ENCODE peak calls at places on chromosomes 5 and 9, in six cellular contexts. One of them, this sample, is unnamed.
A peak's percentile ranks its signal among the peaks of the same experiment; 100 is the strongest.

GRCh38 chr5:172723508-172723907 is 47.5 kb downstream of the DUSP1 start:
- DNase-seq in GM18507: no peak
- DNase-seq in glomerular endothelial cell: no peak
- DNase-seq in stimulated activated CD4-positive, alpha-beta T cell treated with anti-CD3 and anti-CD28 coated beads, Interleukin-2, amount 100 ng/mL, for 24 hours: no peak
- DNase-seq in erythroblast: no peak
- DNase-seq in Karpas-422: no peak
- DNase-seq in this sample: no peak

GRCh38 chr5:142826741-142827492 is 56.7 kb downstream of the ARHGAP26 start:
- DNase-seq in Karpas-422: no peak
- DNase-seq in glomerular endothelial cell: peak; percentile 85
- DNase-seq in GM18507: no peak
- DNase-seq in stimulated activated CD4-positive, alpha-beta T cell treated with anti-CD3 and anti-CD28 coated beads, Interleukin-2, amount 100 ng/mL, for 24 hours: no peak
- DNase-seq in erythroblast: no peak
- DNase-seq in this sample: no peak

GRCh38 chr5:37308796-37309195 is 59.6 kb upstream of the CPLANE1 start:
- DNase-seq in glomerular endothelial cell: no peak
- DNase-seq in GM18507: no peak
- DNase-seq in Karpas-422: no peak
- DNase-seq in stimulated activated CD4-positive, alpha-beta T cell treated with anti-CD3 and anti-CD28 coated beads, Interleukin-2, amount 100 ng/mL, for 24 hours: no peak
- DNase-seq in erythroblast: no peak
- DNase-seq in this sample: no peak

GRCh38 chr9:129109504-129109903 is 1.1 kb downstream of the CRAT start:
- DNase-seq in stimulated activated CD4-positive, alpha-beta T cell treated with anti-CD3 and anti-CD28 coated beads, Interleukin-2, amount 100 ng/mL, for 24 hours: no peak
- DNase-seq in GM18507: no peak
- DNase-seq in erythroblast: peak; percentile 56
- DNase-seq in Karpas-422: peak; percentile 52
- DNase-seq in glomerular endothelial cell: no peak
- DNase-seq in this sample: peak; percentile 45

GRCh38 chr5:93044860-93045666 is 536.0 kb downstream of the NR2F1-AS1 start:
- DNase-seq in Karpas-422: no peak
- DNase-seq in GM18507: no peak
- DNase-seq in stimulated activated CD4-positive, alpha-beta T cell treated with anti-CD3 and anti-CD28 coated beads, Interleukin-2, amount 100 ng/mL, for 24 hours: no peak
- DNase-seq in erythroblast: no peak
- DNase-seq in glomerular endothelial cell: no peak
- DNase-seq in this sample: no peak

GRCh38 chr5:24749701-24750100 is 104.9 kb upstream of the CDH10 start:
- DNase-seq in Karpas-422: no peak
- DNase-seq in GM18507: no peak
- DNase-seq in glomerular endothelial cell: no peak
- DNase-seq in erythroblast: no peak
- DNase-seq in stimulated activated CD4-positive, alpha-beta T cell treated with anti-CD3 and anti-CD28 coated beads, Interleukin-2, amount 100 ng/mL, for 24 hours: no peak
- DNase-seq in this sample: no peak

GRCh38 chr5:89346573-89346972 is 463.6 kb upstream of the MEF2C start:
- DNase-seq in GM18507: no peak
- DNase-seq in Karpas-422: no peak
- DNase-seq in stimulated activated CD4-positive, alpha-beta T cell treated with anti-CD3 and anti-CD28 coated beads, Interleukin-2, amount 100 ng/mL, for 24 hours: no peak
- DNase-seq in erythroblast: no peak
- DNase-seq in glomerular endothelial cell: no peak
- DNase-seq in this sample: no peak

GRCh38 chr9:73824671-73825070 is 672.5 kb upstream of the RORB start:
- DNase-seq in Karpas-422: no peak
- DNase-seq in glomerular endothelial cell: no peak
- DNase-seq in erythroblast: no peak
- DNase-seq in GM18507: no peak
- DNase-seq in stimulated activated CD4-positive, alpha-beta T cell treated with anti-CD3 and anti-CD28 coated beads, Interleukin-2, amount 100 ng/mL, for 24 hours: no peak
- DNase-seq in this sample: no peak

GRCh38 chr5:151016700-151017099 is 3.7 kb upstream of the GPX3 start:
- DNase-seq in GM18507: no peak
- DNase-seq in Karpas-422: no peak
- DNase-seq in glomerular endothelial cell: no peak
- DNase-seq in stimulated activated CD4-positive, alpha-beta T cell treated with anti-CD3 and anti-CD28 coated beads, Interleukin-2, amount 100 ng/mL, for 24 hours: no peak
- DNase-seq in erythroblast: no peak
- DNase-seq in this sample: no peak

GRCh38 chr5:37664551-37664950 is 175.3 kb downstream of the GDNF start:
- DNase-seq in glomerular endothelial cell: no peak
- DNase-seq in Karpas-422: no peak
- DNase-seq in stimulated activated CD4-positive, alpha-beta T cell treated with anti-CD3 and anti-CD28 coated beads, Interleukin-2, amount 100 ng/mL, for 24 hours: no peak
- DNase-seq in GM18507: no peak
- DNase-seq in erythroblast: no peak
- DNase-seq in this sample: no peak

GRCh38 chr5:170028124-170028523 is 47.8 kb upstream of the INSYN2B start:
- DNase-seq in glomerular endothelial cell: no peak
- DNase-seq in Karpas-422: no peak
- DNase-seq in erythroblast: no peak
- DNase-seq in stimulated activated CD4-positive, alpha-beta T cell treated with anti-CD3 and anti-CD28 coated beads, Interleukin-2, amount 100 ng/mL, for 24 hours: no peak
- DNase-seq in GM18507: no peak
- DNase-seq in this sample: no peak

GRCh38 chr9:76646249-76646648 is 118.0 kb upstream of the PCA3 start:
- DNase-seq in glomerular endothelial cell: no peak
- DNase-seq in Karpas-422: no peak
- DNase-seq in GM18507: no peak
- DNase-seq in erythroblast: peak; percentile 70
- DNase-seq in stimulated activated CD4-positive, alpha-beta T cell treated with anti-CD3 and anti-CD28 coated beads, Interleukin-2, amount 100 ng/mL, for 24 hours: no peak
- DNase-seq in this sample: no peak

GRCh38 chr5:30959238-30959637 is 234.2 kb upstream of the CDH6 start:
- DNase-seq in stimulated activated CD4-positive, alpha-beta T cell treated with anti-CD3 and anti-CD28 coated beads, Interleukin-2, amount 100 ng/mL, for 24 hours: no peak
- DNase-seq in glomerular endothelial cell: no peak
- DNase-seq in erythroblast: no peak
- DNase-seq in Karpas-422: no peak
- DNase-seq in GM18507: no peak
- DNase-seq in this sample: no peak

GRCh38 chr5:172830876-172831662 is 3.0 kb upstream of the ERGIC1 start:
- DNase-seq in stimulated activated CD4-positive, alpha-beta T cell treated with anti-CD3 and anti-CD28 coated beads, Interleukin-2, amount 100 ng/mL, for 24 hours: no peak
- DNase-seq in erythroblast: no peak
- DNase-seq in glomerular endothelial cell: no peak
- DNase-seq in Karpas-422: no peak
- DNase-seq in GM18507: no peak
- DNase-seq in this sample: no peak

GRCh38 chr5:129246088-129246487 is 151.5 kb downstream of the ISOC1 start:
- DNase-seq in erythroblast: no peak
- DNase-seq in GM18507: no peak
- DNase-seq in stimulated activated CD4-positive, alpha-beta T cell treated with anti-CD3 and anti-CD28 coated beads, Interleukin-2, amount 100 ng/mL, for 24 hours: no peak
- DNase-seq in glomerular endothelial cell: no peak
- DNase-seq in Karpas-422: no peak
- DNase-seq in this sample: no peak

GRCh38 chr5:177479774-177480173 is 6.3 kb upstream of the DBN1 start:
- DNase-seq in erythroblast: no peak
- DNase-seq in GM18507: no peak
- DNase-seq in Karpas-422: no peak
- DNase-seq in glomerular endothelial cell: no peak
- DNase-seq in stimulated activated CD4-positive, alpha-beta T cell treated with anti-CD3 and anti-CD28 coated beads, Interleukin-2, amount 100 ng/mL, for 24 hours: no peak
- DNase-seq in this sample: no peak

GRCh38 chr5:99936911-99937310 is 598.3 kb upstream of the FAM174A start:
- DNase-seq in erythroblast: no peak
- DNase-seq in Karpas-422: no peak
- DNase-seq in stimulated activated CD4-positive, alpha-beta T cell treated with anti-CD3 and anti-CD28 coated beads, Interleukin-2, amount 100 ng/mL, for 24 hours: no peak
- DNase-seq in GM18507: no peak
- DNase-seq in glomerular endothelial cell: no peak
- DNase-seq in this sample: no peak

GRCh38 chr5:112417931-112418358 is 1.1 kb downstream of the EPB41L4A start:
- DNase-seq in stimulated activated CD4-positive, alpha-beta T cell treated with anti-CD3 and anti-CD28 coated beads, Interleukin-2, amount 100 ng/mL, for 24 hours: peak; percentile 43
- DNase-seq in erythroblast: peak; percentile 86
- DNase-seq in Karpas-422: no peak
- DNase-seq in glomerular endothelial cell: peak; percentile 16
- DNase-seq in GM18507: peak; percentile 7
- DNase-seq in this sample: no peak

GRCh38 chr5:96595300-96596090 is 66.7 kb upstream of the CAST start:
- DNase-seq in glomerular endothelial cell: peak; percentile 66
- DNase-seq in Karpas-422: peak; percentile 75
- DNase-seq in stimulated activated CD4-positive, alpha-beta T cell treated with anti-CD3 and anti-CD28 coated beads, Interleukin-2, amount 100 ng/mL, for 24 hours: peak; percentile 28
- DNase-seq in GM18507: no peak
- DNase-seq in erythroblast: peak; percentile 25
- DNase-seq in this sample: peak; percentile 55

GRCh38 chr5:56819027-56819881 is 3.9 kb downstream of the MAP3K1 start:
- DNase-seq in glomerular endothelial cell: no peak
- DNase-seq in Karpas-422: peak; percentile 78
- DNase-seq in stimulated activated CD4-positive, alpha-beta T cell treated with anti-CD3 and anti-CD28 coated beads, Interleukin-2, amount 100 ng/mL, for 24 hours: no peak
- DNase-seq in GM18507: no peak
- DNase-seq in erythroblast: peak; percentile 21
- DNase-seq in this sample: peak; percentile 35

GRCh38 chr5:1010641-1011046 is 2.0 kb downstream of the NKD2 start:
- DNase-seq in Karpas-422: no peak
- DNase-seq in glomerular endothelial cell: no peak
- DNase-seq in stimulated activated CD4-positive, alpha-beta T cell treated with anti-CD3 and anti-CD28 coated beads, Interleukin-2, amount 100 ng/mL, for 24 hours: no peak
- DNase-seq in GM18507: no peak
- DNase-seq in erythroblast: no peak
- DNase-seq in this sample: no peak

GRCh38 chr5:160726721-160727120 is 125.3 kb downstream of the ATP10B start:
- DNase-seq in glomerular endothelial cell: no peak
- DNase-seq in Karpas-422: no peak
- DNase-seq in GM18507: no peak
- DNase-seq in erythroblast: no peak
- DNase-seq in stimulated activated CD4-positive, alpha-beta T cell treated with anti-CD3 and anti-CD28 coated beads, Interleukin-2, amount 100 ng/mL, for 24 hours: no peak
- DNase-seq in this sample: no peak

GRCh38 chr9:100927778-100928177 is 100.7 kb upstream of the PLPPR1 start:
- DNase-seq in erythroblast: no peak
- DNase-seq in glomerular endothelial cell: no peak
- DNase-seq in stimulated activated CD4-positive, alpha-beta T cell treated with anti-CD3 and anti-CD28 coated beads, Interleukin-2, amount 100 ng/mL, for 24 hours: no peak
- DNase-seq in GM18507: no peak
- DNase-seq in Karpas-422: no peak
- DNase-seq in this sample: no peak

GRCh38 chr9:36874921-36875320 is 159.1 kb downstream of the PAX5 start:
- DNase-seq in GM18507: no peak
- DNase-seq in Karpas-422: no peak
- DNase-seq in stimulated activated CD4-positive, alpha-beta T cell treated with anti-CD3 and anti-CD28 coated beads, Interleukin-2, amount 100 ng/mL, for 24 hours: no peak
- DNase-seq in erythroblast: no peak
- DNase-seq in glomerular endothelial cell: no peak
- DNase-seq in this sample: no peak

GRCh38 chr9:316382-316965 is 101.8 kb downstream of the DOCK8 start:
- DNase-seq in GM18507: no peak
- DNase-seq in stimulated activated CD4-positive, alpha-beta T cell treated with anti-CD3 and anti-CD28 coated beads, Interleukin-2, amount 100 ng/mL, for 24 hours: no peak
- DNase-seq in glomerular endothelial cell: no peak
- DNase-seq in Karpas-422: no peak
- DNase-seq in erythroblast: no peak
- DNase-seq in this sample: no peak

GRCh38 chr5:5303242-5303641 is 119.2 kb upstream of the ICE1 start:
- DNase-seq in GM18507: no peak
- DNase-seq in stimulated activated CD4-positive, alpha-beta T cell treated with anti-CD3 and anti-CD28 coated beads, Interleukin-2, amount 100 ng/mL, for 24 hours: no peak
- DNase-seq in glomerular endothelial cell: no peak
- DNase-seq in Karpas-422: no peak
- DNase-seq in erythroblast: no peak
- DNase-seq in this sample: no peak

GRCh38 chr9:14347408-14348224 is 33.7 kb upstream of the NFIB start:
- DNase-seq in erythroblast: peak; percentile 22
- DNase-seq in stimulated activated CD4-positive, alpha-beta T cell treated with anti-CD3 and anti-CD28 coated beads, Interleukin-2, amount 100 ng/mL, for 24 hours: no peak
- DNase-seq in glomerular endothelial cell: no peak
- DNase-seq in GM18507: no peak
- DNase-seq in Karpas-422: no peak
- DNase-seq in this sample: no peak

GRCh38 chr5:137078171-137078665 is 420.9 kb downstream of the SPOCK1 start:
- DNase-seq in erythroblast: no peak
- DNase-seq in Karpas-422: peak; percentile 45
- DNase-seq in stimulated activated CD4-positive, alpha-beta T cell treated with anti-CD3 and anti-CD28 coated beads, Interleukin-2, amount 100 ng/mL, for 24 hours: no peak
- DNase-seq in glomerular endothelial cell: no peak
- DNase-seq in GM18507: no peak
- DNase-seq in this sample: no peak

GRCh38 chr5:180216646-180217171 is 7.7 kb upstream of the RASGEF1C start:
- DNase-seq in GM18507: no peak
- DNase-seq in glomerular endothelial cell: no peak
- DNase-seq in stimulated activated CD4-positive, alpha-beta T cell treated with anti-CD3 and anti-CD28 coated beads, Interleukin-2, amount 100 ng/mL, for 24 hours: no peak
- DNase-seq in Karpas-422: no peak
- DNase-seq in erythroblast: no peak
- DNase-seq in this sample: no peak

GRCh38 chr9:76441551-76442322 is 17.2 kb upstream of the GCNT1 start:
- DNase-seq in stimulated activated CD4-positive, alpha-beta T cell treated with anti-CD3 and anti-CD28 coated beads, Interleukin-2, amount 100 ng/mL, for 24 hours: peak; percentile 53
- DNase-seq in erythroblast: no peak
- DNase-seq in glomerular endothelial cell: no peak
- DNase-seq in GM18507: no peak
- DNase-seq in Karpas-422: no peak
- DNase-seq in this sample: no peak

GRCh38 chr9:96515629-96516470 is 65.9 kb downstream of the HABP4 start:
- DNase-seq in stimulated activated CD4-positive, alpha-beta T cell treated with anti-CD3 and anti-CD28 coated beads, Interleukin-2, amount 100 ng/mL, for 24 hours: no peak
- DNase-seq in Karpas-422: no peak
- DNase-seq in glomerular endothelial cell: no peak
- DNase-seq in GM18507: no peak
- DNase-seq in erythroblast: no peak
- DNase-seq in this sample: no peak